ENCODE peak calls at places on chromosomes 3 and 15, in seven cellular contexts. N is IMR-90, I is neuronal stem cell, Q is trophoblast cell, V is mesendoderm, G is H9, C is H1. L is an unnamed sample.
A peak's percentile ranks its signal among the peaks of the same experiment; 100 is the strongest.

GRCh38 chr3:111963424-111963823 is 15.4 kb upstream of the ABHD10 start:
- DNase-seq in N (peak; percentile 84), I (no peak), Q (no peak), V (no peak), G (no peak), C (no peak), L (peak; percentile 88)

GRCh38 chr15:71410347-71410746 is 295.1 kb downstream of the THSD4 start:
- DNase-seq in N (no peak), I (no peak), Q (no peak), V (no peak), G (no peak), C (no peak), L (no peak)

GRCh38 chr15:47812436-47813109 is 95.3 kb downstream of the SEMA6D start:
- DNase-seq in N (peak; percentile 2), I (no peak), Q (peak; percentile 92), V (peak; percentile 66), G (no peak), C (no peak), L (peak; percentile 46)

GRCh38 chr3:66017084-66017990 is 21.4 kb downstream of the MAGI1 start:
- DNase-seq in N (no peak), I (no peak), Q (no peak), V (no peak), G (no peak), C (no peak), L (no peak)

GRCh38 chr3:189486556-189486955 is 144.6 kb upstream of the TP63 start:
- DNase-seq in N (no peak), I (no peak), Q (no peak), V (no peak), G (no peak), C (no peak), L (no peak)

GRCh38 chr3:139327861-139328260 is 16.0 kb upstream of the MRPS22 start:
- DNase-seq in N (no peak), I (no peak), Q (no peak), V (no peak), G (no peak), C (no peak), L (no peak)

GRCh38 chr15:49978171-49978570 is 140.9 kb downstream of the ATP8B4 start:
- DNase-seq in N (no peak), I (no peak), Q (no peak), V (no peak), G (no peak), C (no peak), L (no peak)

GRCh38 chr3:160395297-160395696 is 3.7 kb downstream of the IFT80 start:
- DNase-seq in N (peak; percentile 85), I (no peak), Q (no peak), V (peak; percentile 86), G (no peak), C (no peak), L (no peak)

GRCh38 chr3:130429069-130430023 is 83.9 kb downstream of the COL6A5 start:
- DNase-seq in N (no peak), I (no peak), Q (no peak), V (peak; percentile 60), G (no peak), C (peak; percentile 40), L (peak; percentile 9)

GRCh38 chr3:171055336-171056178 is 29.0 kb upstream of the SLC2A2 start:
- DNase-seq in N (peak; percentile 56), I (no peak), Q (no peak), V (no peak), G (no peak), C (no peak), L (peak; percentile 41)

GRCh38 chr3:155339052-155339451 is 45.6 kb upstream of the STRIT1 start:
- DNase-seq in N (no peak), I (no peak), Q (no peak), V (no peak), G (no peak), C (no peak), L (no peak)

GRCh38 chr15:51076898-51077564 is 17.7 kb downstream of the TNFAIP8L3 start:
- DNase-seq in N (no peak), I (no peak), Q (no peak), V (peak; percentile 79), G (peak; percentile 86), C (peak; percentile 70), L (peak; percentile 12)

GRCh38 chr3:108150200-108150599 is 59.4 kb upstream of the CD47 start:
- DNase-seq in N (no peak), I (no peak), Q (no peak), V (no peak), G (no peak), C (no peak), L (no peak)

GRCh38 chr15:100341662-100342560 is at the start of gene ADAMTS17:
- DNase-seq in N (peak; percentile 39), I (peak; percentile 89), Q (peak; percentile 43), V (peak; percentile 97), G (peak; percentile 96), C (peak; percentile 91), L (peak; percentile 37)

GRCh38 chr15:43518073-43518761 is 809 bp downstream of the MAP1A start:
- DNase-seq in N (peak; percentile 63), I (no peak), Q (no peak), V (peak; percentile 75), G (peak; percentile 60), C (peak; percentile 62), L (peak; percentile 63)

GRCh38 chr15:58410353-58410752 is 21.4 kb upstream of the LIPC start:
- DNase-seq in N (peak; percentile 16), I (no peak), Q (no peak), V (no peak), G (no peak), C (no peak), L (no peak)

GRCh38 chr3:79286882-79287281 is 480.9 kb downstream of the ROBO1 start:
- DNase-seq in N (peak; percentile 63), I (no peak), Q (no peak), V (no peak), G (no peak), C (no peak), L (no peak)

GRCh38 chr3:47491777-47492176 is 16.0 kb upstream of the SCAP start:
- DNase-seq in N (no peak), I (no peak), Q (no peak), V (no peak), G (no peak), C (no peak), L (no peak)

GRCh38 chr3:159252772-159253384 is 451.0 kb downstream of the MFSD1 start:
- DNase-seq in N (peak; percentile 41), I (peak; percentile 41), Q (no peak), V (peak; percentile 61), G (no peak), C (no peak), L (peak; percentile 73)

GRCh38 chr15:80835338-80835737 is 56.2 kb downstream of the CEMIP start:
- DNase-seq in N (no peak), I (no peak), Q (peak; percentile 44), V (peak; percentile 65), G (peak; percentile 72), C (peak; percentile 63), L (no peak)

GRCh38 chr3:53815067-53815466 is 31.2 kb downstream of the CHDH start:
- DNase-seq in N (no peak), I (no peak), Q (no peak), V (no peak), G (no peak), C (no peak), L (no peak)

GRCh38 chr3:116337229-116337628 is 108.1 kb downstream of the LSAMP start:
- DNase-seq in N (no peak), I (no peak), Q (no peak), V (no peak), G (no peak), C (no peak), L (no peak)

GRCh38 chr3:186909078-186909853 is 21.1 kb upstream of the ST6GAL1 start:
- DNase-seq in N (no peak), I (no peak), Q (no peak), V (peak; percentile 57), G (peak; percentile 75), C (no peak), L (no peak)

GRCh38 chr3:177935008-177935407 is 601.2 kb upstream of the KCNMB2 start:
- DNase-seq in N (no peak), I (no peak), Q (no peak), V (peak; percentile 62), G (no peak), C (no peak), L (no peak)

DNA sequence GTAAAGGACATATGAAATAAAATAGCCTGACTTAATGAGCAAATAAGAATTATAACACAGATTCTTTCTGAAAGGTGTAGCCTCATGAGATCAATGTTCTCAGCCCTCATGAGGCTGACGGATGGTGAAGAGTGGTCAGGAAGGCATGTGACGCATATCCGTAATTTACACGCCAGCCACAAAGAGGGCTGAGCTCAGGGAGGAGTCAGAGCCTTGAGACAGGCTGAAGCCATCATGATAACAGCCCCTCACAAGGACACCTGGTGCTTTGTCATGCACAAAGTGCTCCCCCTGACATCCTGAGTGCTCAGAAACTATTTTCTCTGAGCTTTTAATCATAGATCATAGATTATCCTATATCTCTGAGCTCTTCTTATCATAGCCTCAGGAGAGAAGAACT is 266.9 kb downstream of the RPLP1 start:
- DNase-seq in N (no peak), I (no peak), Q (no peak), V (no peak), G (no peak), C (no peak), L (peak; percentile 31)
- H3K18ac ChIP-seq in N (no peak overlapping the region), I (no peak overlapping the region), Q (no peak overlapping the region), V (no peak overlapping the region), G (no peak overlapping the region), C (no peak overlapping the region), L (no peak overlapping the region)

GRCh38 chr3:128072454-128073184 is 20.4 kb downstream of the SEC61A1 start:
- DNase-seq in N (no peak), I (no peak), Q (peak; percentile 59), V (no peak), G (no peak), C (no peak), L (no peak)
- H3K18ac ChIP-seq in N (no peak overlapping the region), I (no peak overlapping the region), Q (no peak overlapping the region), V (no peak overlapping the region), G (no peak overlapping the region), C (no peak overlapping the region), L (peak overlapping the region; percentile 46)

GRCh38 chr3:166322394-166322793 is 485.2 kb upstream of the BCHE start:
- DNase-seq in N (no peak), I (no peak), Q (no peak), V (no peak), G (no peak), C (no peak), L (no peak)
- H3K18ac ChIP-seq in N (no peak overlapping the region), I (no peak overlapping the region), Q (no peak overlapping the region), V (no peak overlapping the region), G (no peak overlapping the region), C (no peak overlapping the region), L (no peak overlapping the region)

DNA sequence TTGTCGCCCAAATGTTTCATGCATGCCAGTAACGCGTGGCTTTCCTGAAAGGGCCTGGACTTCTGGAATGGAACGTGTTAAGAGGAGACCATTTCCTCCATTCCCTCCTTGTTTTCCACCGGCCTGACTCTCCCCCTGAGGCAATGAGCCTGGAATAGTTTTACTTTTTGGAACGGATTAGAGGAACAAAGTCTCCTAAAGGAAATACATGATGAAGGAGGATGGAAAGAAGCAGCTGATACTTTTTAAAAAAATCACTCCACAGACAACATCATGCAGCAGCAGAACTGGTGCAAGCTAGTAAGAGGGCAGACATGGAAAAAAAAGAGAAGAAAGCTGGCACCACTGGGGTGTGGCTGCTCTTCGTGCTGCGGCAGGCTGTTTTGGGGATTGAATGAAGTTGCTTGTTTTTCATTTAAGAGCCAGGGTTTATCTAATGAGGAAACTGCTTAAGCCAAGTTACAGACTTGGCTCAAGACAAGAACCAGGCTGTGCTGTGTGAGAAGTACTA is 3.6 kb upstream of the KBTBD12 start:
- DNase-seq in N (no peak), I (no peak), Q (no peak), V (peak; percentile 37), G (no peak), C (no peak), L (no peak)
- H3K18ac ChIP-seq in N (no peak overlapping the region), I (no peak overlapping the region), Q (no peak overlapping the region), V (no peak overlapping the region), G (no peak overlapping the region), C (no peak overlapping the region), L (no peak overlapping the region)

GRCh38 chr3:4696266-4696665 is 203.1 kb downstream of the ITPR1 start:
- DNase-seq in N (no peak), I (no peak), Q (no peak), V (no peak), G (no peak), C (no peak), L (no peak)
- H3K18ac ChIP-seq in N (peak overlapping the region; percentile 29), I (no peak overlapping the region), Q (no peak overlapping the region), V (no peak overlapping the region), G (no peak overlapping the region), C (no peak overlapping the region), L (no peak overlapping the region)